ENCODE peak calls at places on chromosomes 16 and 17, in six cellular contexts. U, P, B, Y, J and D are unnamed samples.

GRCh38 chr17:4162775-4163498 is 19.9 kb downstream of the CYB5D2 start:
- DNase-seq in U (no peak), P (no peak), B (peak), Y (no peak), J (no peak), D (no peak)

GRCh38 chr17:48611681-48612455 is 1.1 kb upstream of the HOXB7 start:
- DNase-seq in U (no peak), P (peak), B (no peak), Y (no peak), J (no peak), D (no peak)

GRCh38 chr16:86517652-86518258 is 7.4 kb downstream of the FOXF1 start:
- DNase-seq in U (peak), P (peak), B (peak), Y (peak), J (peak), D (peak)

GRCh38 chr17:4938670-4939553 is 934 bp downstream of the SLC25A11 start:
- DNase-seq in U (peak), P (peak), B (no peak), Y (no peak), J (no peak), D (no peak)

GRCh38 chr17:9219631-9220415 is 198.5 kb downstream of the NTN1 start:
- DNase-seq in U (no peak), P (no peak), B (no peak), Y (no peak), J (no peak), D (no peak)

GRCh38 chr17:14303343-14304221 is 2.7 kb downstream of the HS3ST3B1 start:
- DNase-seq in U (no peak), P (no peak), B (peak), Y (no peak), J (no peak), D (no peak)

GRCh38 chr16:84137287-84137686 is 7.7 kb downstream of the HSDL1 start:
- DNase-seq in U (no peak), P (no peak), B (no peak), Y (no peak), J (no peak), D (no peak)

GRCh38 chr17:27396941-27397340 is 59.3 kb upstream of the KSR1 start:
- DNase-seq in U (no peak), P (no peak), B (peak), Y (no peak), J (no peak), D (no peak)

GRCh38 chr17:17947966-17948365 is 24.2 kb downstream of the TOM1L2 start:
- DNase-seq in U (no peak), P (no peak), B (no peak), Y (no peak), J (no peak), D (no peak)

GRCh38 chr17:68760141-68760475 is 158.9 kb upstream of the FAM20A start:
- DNase-seq in U (no peak), P (no peak), B (no peak), Y (no peak), J (no peak), D (no peak)
- TF ChIP-seq CTCF in U (no peak), P (no peak), B (no peak), Y (no peak), J (peak), D (no peak)

GRCh38 chr17:74259667-74260524 is 14.1 kb upstream of the DNAI2 start:
- DNase-seq in U (no peak), P (no peak), B (no peak), Y (no peak), J (no peak), D (no peak)
- TF ChIP-seq CTCF in U (no peak), P (no peak), B (no peak), Y (no peak), J (no peak), D (no peak)

DNA sequence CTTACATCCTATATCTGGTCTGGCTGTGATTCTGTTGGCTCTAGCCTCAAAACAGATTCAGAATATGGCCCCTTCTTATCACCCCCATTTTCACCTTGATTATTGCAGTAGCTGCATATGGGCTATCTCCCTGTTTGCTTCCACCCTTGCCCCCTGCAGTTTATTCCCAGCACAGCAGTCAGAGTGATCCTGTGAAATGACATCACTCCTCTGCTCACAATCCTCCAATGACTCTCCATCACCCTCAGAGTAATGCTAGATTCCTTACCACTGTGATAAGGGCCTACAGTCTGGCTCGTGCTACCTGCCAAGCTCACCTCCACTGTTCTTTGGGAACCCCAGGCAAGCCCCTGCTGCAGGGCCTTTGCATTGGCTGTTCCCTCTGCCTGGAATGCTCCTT is 92.5 kb downstream of the ASIC2 start:
- DNase-seq in U (no peak), P (no peak), B (no peak), Y (no peak), J (no peak), D (no peak)
- TF ChIP-seq CTCF in U (no peak), P (no peak), B (no peak), Y (no peak), J (no peak), D (peak)

DNA sequence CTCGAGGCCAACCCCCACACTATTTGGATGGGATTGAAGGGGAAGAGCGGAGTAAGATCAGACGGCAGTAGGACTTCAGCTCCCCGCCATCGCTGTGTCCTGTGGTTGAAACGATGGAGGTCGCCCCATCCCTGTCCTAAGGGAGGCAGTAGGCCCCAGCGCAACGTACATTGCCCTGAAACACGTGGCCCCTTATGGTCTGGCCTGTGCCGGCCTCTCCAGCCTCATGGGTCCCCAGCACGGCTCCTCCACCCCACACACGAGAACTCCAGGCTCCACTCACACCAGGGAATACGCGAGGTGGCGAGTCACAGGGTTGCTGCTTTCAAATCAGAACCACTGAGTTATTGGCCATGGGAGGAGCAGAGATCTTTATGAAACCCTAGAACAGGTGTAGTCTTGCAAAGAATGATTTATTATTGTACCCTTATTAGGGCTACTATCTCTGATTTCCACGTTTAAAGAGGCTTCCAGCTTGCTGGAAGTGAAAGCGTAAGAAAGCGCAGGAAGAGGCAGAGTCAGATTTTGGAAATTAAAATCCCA is 669 bp upstream of the DCTPP1 start:
- DNase-seq in U (no peak), P (no peak), B (no peak), Y (no peak), J (peak), D (no peak)
- TF ChIP-seq CTCF in U (no peak), P (peak), B (no peak), Y (peak), J (no peak), D (peak)

GRCh38 chr17:39697961-39698360 is 1.9 kb upstream of the ERBB2 start:
- DNase-seq in U (no peak), P (no peak), B (no peak), Y (no peak), J (no peak), D (no peak)

GRCh38 chr17:39694593-39694992 is 5.3 kb upstream of the ERBB2 start:
- DNase-seq in U (no peak), P (no peak), B (no peak), Y (no peak), J (no peak), D (no peak)

GRCh38 chr17:39699818-39700147 is at the start of gene ERBB2:
- DNase-seq in U (no peak), P (no peak), B (peak), Y (peak), J (peak), D (peak)

GRCh38 chr17:39696731-39697130 is 3.1 kb upstream of the ERBB2 start:
- DNase-seq in U (no peak), P (no peak), B (no peak), Y (no peak), J (no peak), D (no peak)

DNA sequence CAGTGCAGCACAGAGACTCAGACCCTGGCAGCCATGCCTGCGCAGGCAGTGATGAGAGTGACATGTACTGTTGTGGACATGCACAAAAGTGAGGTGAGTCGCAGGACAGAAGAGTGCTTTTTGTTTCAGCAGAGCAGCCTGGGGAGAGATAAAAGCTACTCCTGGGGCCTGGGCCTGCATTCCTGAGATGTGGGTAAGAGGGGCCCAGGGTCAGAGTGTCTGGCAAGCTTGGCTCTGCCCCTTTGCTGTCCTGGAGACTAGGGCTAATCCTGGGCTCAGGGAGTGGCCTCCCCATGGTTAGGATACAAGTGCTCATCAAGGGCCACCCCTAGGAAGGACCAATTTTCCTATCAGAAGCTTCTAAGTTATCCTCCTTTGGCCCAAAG is 4.8 kb upstream of the ERBB2 start:
- DNase-seq in U (no peak), P (no peak), B (no peak), Y (no peak), J (no peak), D (no peak)
- TF ChIP-seq CTCF in U (no peak), P (no peak), B (no peak), Y (no peak), J (no peak), D (no peak)